ENCODE peak calls at places on chromosomes 13 and 19, in ten cellular contexts. O, W, H, Q, T, S, L, P, E and D are unnamed samples.

GRCh38 chr13:44432595-44432994 is 59.0 kb downstream of the SERP2 start:
- DNase-seq in O (no peak), W (no peak), H (no peak), Q (no peak), T (no peak), S (no peak), L (no peak), P (no peak), E (no peak), D (no peak)

GRCh38 chr13:91162180-91162579 is 185.3 kb upstream of the MIR17HG start:
- DNase-seq in O (peak; percentile 59), W (no peak), H (no peak), Q (no peak), T (no peak), S (no peak), L (no peak), P (no peak), E (no peak), D (no peak)

GRCh38 chr19:2164020-2164988 is 571 bp downstream of the DOT1L start:
- DNase-seq in O (peak; percentile 57), W (no peak), H (no peak), Q (no peak), T (no peak), S (no peak), L (peak; percentile 79), P (no peak), E (no peak), D (no peak)

GRCh38 chr19:13417054-13417453 is 89.2 kb downstream of the CACNA1A start:
- DNase-seq in O (no peak), W (no peak), H (peak; percentile 20), Q (no peak), T (no peak), S (no peak), L (no peak), P (no peak), E (no peak), D (no peak)

GRCh38 chr19:36750066-36750691 is 22.4 kb downstream of the ZNF850 start:
- DNase-seq in O (no peak), W (no peak), H (no peak), Q (no peak), T (no peak), S (no peak), L (no peak), P (no peak), E (no peak), D (no peak)

GRCh38 chr13:102132896-102133295 is 269.0 kb downstream of the FGF14 start:
- DNase-seq in O (no peak), W (no peak), H (no peak), Q (no peak), T (no peak), S (no peak), L (no peak), P (no peak), E (no peak), D (no peak)

GRCh38 chr13:46165485-46166220 is 16.3 kb downstream of the LCP1 start:
- DNase-seq in O (no peak), W (no peak), H (peak; percentile 84), Q (no peak), T (no peak), S (no peak), L (no peak), P (no peak), E (no peak), D (no peak)

GRCh38 chr19:10417598-10418280 is 2.6 kb upstream of the PDE4A start:
- DNase-seq in O (peak; percentile 86), W (no peak), H (no peak), Q (no peak), T (no peak), S (peak; percentile 5), L (no peak), P (no peak), E (no peak), D (no peak)

GRCh38 chr19:42455621-42456081 is 12.9 kb upstream of the CXCL17 start:
- DNase-seq in O (no peak), W (no peak), H (no peak), Q (peak; percentile 78), T (peak; percentile 76), S (no peak), L (no peak), P (no peak), E (no peak), D (no peak)

GRCh38 chr13:97492257-97492656 is 58.3 kb downstream of the RAP2A start:
- DNase-seq in O (no peak), W (no peak), H (no peak), Q (no peak), T (no peak), S (no peak), L (no peak), P (no peak), E (no peak), D (no peak)

GRCh38 chr13:94674609-94675348 is 37.6 kb downstream of the SOX21 start:
- DNase-seq in O (peak; percentile 94), W (no peak), H (no peak), Q (peak; percentile 46), T (peak; percentile 54), S (peak; percentile 65), L (no peak), P (peak; percentile 37), E (peak; percentile 67), D (peak; percentile 57)

GRCh38 chr13:49026851-49027250 is 51.1 kb downstream of the FNDC3A start:
- DNase-seq in O (no peak), W (no peak), H (no peak), Q (no peak), T (no peak), S (no peak), L (no peak), P (no peak), E (no peak), D (no peak)

GRCh38 chr13:21657538-21657937 is 13.3 kb upstream of the FGF9 start:
- DNase-seq in O (no peak), W (no peak), H (no peak), Q (no peak), T (no peak), S (no peak), L (no peak), P (no peak), E (no peak), D (no peak)

GRCh38 chr19:29841559-29842367 is 30.0 kb downstream of the CCNE1 start:
- DNase-seq in O (peak; percentile 64), W (no peak), H (no peak), Q (no peak), T (peak; percentile 78), S (peak; percentile 35), L (peak; percentile 34), P (no peak), E (no peak), D (no peak)
- TF ChIP-seq POLR2AphosphoS5 in O (no peak), W (no peak), H (no peak), Q (no peak), T (peak; percentile 59), S (no peak), L (no peak), P (no peak), E (no peak), D (no peak)

GRCh38 chr13:23642110-23642509 is 71.9 kb downstream of the TNFRSF19 start:
- DNase-seq in O (no peak), W (no peak), H (no peak), Q (no peak), T (no peak), S (no peak), L (no peak), P (no peak), E (no peak), D (no peak)
- H3K4me3 ChIP-seq in O (no peak overlapping the region), W (no peak overlapping the region), H (no peak overlapping the region), Q (no peak overlapping the region), T (no peak overlapping the region), S (no peak overlapping the region), L (no peak overlapping the region), P (no peak overlapping the region), E (no peak overlapping the region), D (no peak overlapping the region)

GRCh38 chr19:7492142-7493055 is 3.6 kb upstream of the PEX11G start:
- DNase-seq in O (no peak), W (no peak), H (no peak), Q (no peak), T (no peak), S (no peak), L (no peak), P (no peak), E (no peak), D (peak; percentile 98)

GRCh38 chr19:7502552-7502951 is 13.4 kb upstream of the ZNF358 start:
- DNase-seq in O (no peak), W (no peak), H (no peak), Q (no peak), T (no peak), S (no peak), L (no peak), P (no peak), E (no peak), D (no peak)

GRCh38 chr19:7500811-7501450 is 12.1 kb upstream of the PEX11G start:
- DNase-seq in O (peak; percentile 96), W (peak; percentile 80), H (no peak), Q (peak; percentile 74), T (peak; percentile 78), S (peak; percentile 80), L (no peak), P (peak; percentile 60), E (peak; percentile 72), D (no peak)

GRCh38 chr19:7494416-7495098 is 5.7 kb upstream of the PEX11G start:
- DNase-seq in O (no peak), W (no peak), H (no peak), Q (no peak), T (no peak), S (peak; percentile 47), L (peak; percentile 85), P (peak; percentile 57), E (peak; percentile 32), D (no peak)

GRCh38 chr19:7497292-7497691 is 8.5 kb upstream of the PEX11G start:
- DNase-seq in O (peak; percentile 78), W (no peak), H (no peak), Q (no peak), T (no peak), S (peak; percentile 42), L (no peak), P (no peak), E (no peak), D (no peak)
- TF ChIP-seq CTCF in O (peak; percentile 57), W (no peak), H (peak; percentile 28), Q (peak; percentile 29), T (no peak), S (peak; percentile 51), L (peak; percentile 34), P (no peak), E (no peak), D (peak; percentile 28)

DNA sequence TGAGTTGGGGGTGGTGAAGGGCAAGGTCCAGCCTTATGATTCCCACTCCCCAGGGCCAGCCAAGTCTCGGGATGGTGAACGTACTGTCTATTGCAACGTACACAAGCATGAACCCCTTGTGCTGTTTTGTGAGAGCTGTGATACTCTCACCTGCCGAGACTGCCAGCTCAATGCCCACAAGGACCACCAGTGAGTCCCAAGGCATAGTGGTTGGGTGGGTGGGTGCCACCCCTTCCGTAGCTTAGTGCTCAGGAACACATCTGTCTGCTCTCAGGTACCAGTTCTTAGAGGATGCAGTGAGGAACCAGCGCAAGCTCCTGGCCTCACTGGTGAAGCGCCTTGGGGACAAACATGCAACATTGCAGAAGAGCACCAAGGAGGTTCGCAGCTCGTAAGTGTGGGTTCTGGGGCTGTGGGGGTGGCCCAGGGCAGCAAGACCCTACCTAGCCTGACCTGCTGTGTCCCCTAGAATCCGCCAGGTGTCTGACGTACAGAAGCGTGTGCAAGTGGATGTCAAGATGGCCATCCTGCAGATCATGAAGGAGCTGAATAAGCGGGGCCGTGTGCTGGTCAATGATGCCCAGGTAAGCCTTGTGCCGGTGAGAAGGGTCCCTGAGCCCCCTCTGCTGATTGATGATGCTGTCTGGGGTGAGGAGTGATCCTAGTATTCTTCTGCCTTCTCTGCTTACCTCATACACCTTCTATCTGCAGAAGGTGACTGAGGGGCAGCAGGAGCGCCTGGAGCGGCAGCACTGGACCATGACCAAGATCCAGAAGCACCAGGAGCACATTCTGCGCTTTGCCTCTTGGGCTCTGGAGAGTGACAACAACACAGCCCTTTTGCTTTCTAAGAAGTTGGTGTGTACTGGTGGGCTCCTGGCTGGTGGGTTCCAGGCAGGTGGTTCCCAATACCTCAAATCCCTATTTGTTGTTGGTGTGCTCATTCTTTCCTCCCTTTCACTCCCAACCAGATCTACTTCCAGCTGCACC is 3.8 kb downstream of the TRIM28 start:
- DNase-seq in O (no peak), W (no peak), H (no peak), Q (no peak), T (no peak), S (no peak), L (no peak), P (no peak), E (no peak), D (no peak)
- TF ChIP-seq POLR2AphosphoS5 in O (no peak), W (no peak), H (peak; percentile 27), Q (no peak), T (no peak), S (peak; percentile 23), L (no peak), P (no peak), E (no peak), D (no peak)